ENCODE peak calls at places on chromosomes 5 and 9, in seven cellular contexts. S is heart right ventricle; K is A549; N is HEK293T; Z is osteocyte; P is activated T-cell treated with anti-CD3 and anti-CD28 coated beads, Interleukin-2, amount 50 U/mL, for 48 hours; U is heart left ventricle. J is an unnamed sample.

GRCh38 chr5:66963559-66963971 is 233.0 kb downstream of the CD180 start:
- DNase-seq in S (peak), K (no peak), N (no peak), Z (no peak), P (no peak), U (no peak), J (no peak)

GRCh38 chr5:106600803-106601202 is 1069.9 kb downstream of the EFNA5 start:
- DNase-seq in S (no peak), K (no peak), N (no peak), Z (no peak), P (no peak), U (no peak), J (no peak)

GRCh38 chr9:94014066-94014654 is 59.0 kb upstream of the BARX1 start:
- DNase-seq in S (no peak), K (peak), N (peak), Z (no peak), P (no peak), U (no peak), J (no peak)

GRCh38 chr5:82465235-82465634 is 187.1 kb upstream of the RPS23 start:
- DNase-seq in S (no peak), K (no peak), N (no peak), Z (no peak), P (no peak), U (no peak), J (no peak)

GRCh38 chr5:90161399-90161798 is 248.2 kb downstream of the CETN3 start:
- DNase-seq in S (peak), K (no peak), N (peak), Z (no peak), P (no peak), U (peak), J (no peak)

GRCh38 chr5:142716963-142717362 is 31.1 kb upstream of the FGF1 start:
- DNase-seq in S (peak), K (peak), N (peak), Z (no peak), P (peak), U (no peak), J (no peak)

GRCh38 chr9:101465330-101465915 is 29.8 kb upstream of the ALDOB start:
- DNase-seq in S (no peak), K (peak), N (peak), Z (no peak), P (no peak), U (no peak), J (no peak)

GRCh38 chr5:142770650-142771609 is 753 bp downstream of the ARHGAP26 start:
- DNase-seq in S (peak), K (peak), N (peak), Z (peak), P (peak), U (peak), J (peak)

GRCh38 chr5:12270914-12271313 is 366.7 kb upstream of the CTNND2 start:
- DNase-seq in S (no peak), K (no peak), N (no peak), Z (no peak), P (no peak), U (no peak), J (no peak)

GRCh38 chr5:125439243-125439642 is 692.8 kb upstream of the ZNF608 start:
- DNase-seq in S (no peak), K (no peak), N (no peak), Z (no peak), P (no peak), U (no peak), J (no peak)

GRCh38 chr5:9401786-9402472 is 143.9 kb downstream of the SEMA5A start:
- DNase-seq in S (no peak), K (no peak), N (no peak), Z (no peak), P (no peak), U (no peak), J (no peak)

GRCh38 chr5:67985686-67986387 is 229.7 kb upstream of the PIK3R1 start:
- DNase-seq in S (no peak), K (no peak), N (no peak), Z (no peak), P (no peak), U (no peak), J (no peak)

GRCh38 chr5:5040712-5041111 is 99.4 kb upstream of the ADAMTS16 start:
- DNase-seq in S (no peak), K (no peak), N (no peak), Z (no peak), P (no peak), U (no peak), J (no peak)